ENCODE peak calls at places on chromosomes 13 and 19, in seven cellular contexts. S is central memory CD4-positive, alpha-beta T cell; E is pulmonary artery endothelial cell; I is fibroblast of mammary gland; Y is GDM1; X is AG10803; D is thoracic aorta. P is an unnamed sample.

GRCh38 chr19:19651076-19651475 is 7.6 kb upstream of the GMIP start:
- DNase-seq in S (no peak), E (no peak), I (no peak), Y (no peak), X (no peak), D (no peak), P (no peak)

GRCh38 chr13:109227344-109227940 is 558.9 kb downstream of the IRS2 start:
- DNase-seq in S (no peak), E (no peak), I (no peak), Y (no peak), X (no peak), D (no peak), P (no peak)

GRCh38 chr13:44755872-44756271 is 179.7 kb upstream of the TSC22D1 start:
- DNase-seq in S (no peak), E (no peak), I (peak), Y (no peak), X (peak), D (no peak), P (peak)

GRCh38 chr19:16416996-16417395 is 54.8 kb downstream of the EPS15L1 start:
- DNase-seq in S (no peak), E (no peak), I (no peak), Y (no peak), X (no peak), D (no peak), P (no peak)

GRCh38 chr19:18291590-18292459 is 10.4 kb upstream of the JUND start:
- DNase-seq in S (peak), E (no peak), I (peak), Y (peak), X (peak), D (peak), P (peak)

GRCh38 chr13:44685641-44686040 is 109.5 kb upstream of the TSC22D1 start:
- DNase-seq in S (no peak), E (peak), I (peak), Y (no peak), X (no peak), D (no peak), P (no peak)

GRCh38 chr19:38115264-38115802 is 108.7 kb downstream of the DPF1 start:
- DNase-seq in S (no peak), E (no peak), I (no peak), Y (no peak), X (no peak), D (no peak), P (no peak)

GRCh38 chr19:30001794-30002193 is 59.8 kb downstream of the URI1 start:
- DNase-seq in S (no peak), E (no peak), I (no peak), Y (no peak), X (no peak), D (no peak), P (no peak)

GRCh38 chr19:49497047-49497789 is 984 bp downstream of the RPS11 start:
- DNase-seq in S (peak), E (no peak), I (peak), Y (peak), X (peak), D (no peak), P (peak)

GRCh38 chr19:45368737-45369340 is 1.5 kb downstream of the ERCC2 start:
- DNase-seq in S (no peak), E (no peak), I (no peak), Y (no peak), X (no peak), D (no peak), P (no peak)

GRCh38 chr19:42060117-42060516 is 9.9 kb downstream of the GRIK5 start:
- DNase-seq in S (no peak), E (no peak), I (no peak), Y (no peak), X (no peak), D (no peak), P (no peak)

GRCh38 chr13:73522937-73523336 is 464.1 kb downstream of the KLF5 start:
- DNase-seq in S (no peak), E (no peak), I (no peak), Y (no peak), X (no peak), D (no peak), P (no peak)

GRCh38 chr13:37338721-37339120 is 233.3 kb upstream of the CSNK1A1L start:
- DNase-seq in S (no peak), E (peak), I (no peak), Y (no peak), X (no peak), D (no peak), P (no peak)

GRCh38 chr19:19151418-19151817 is 13.1 kb upstream of the TMEM161A start:
- DNase-seq in S (no peak), E (no peak), I (no peak), Y (no peak), X (no peak), D (no peak), P (no peak)

P was measured in SW480.